ENCODE peak calls at places on chromosome 6, in nine cellular contexts. U is NCI-H1092 treated with DMSO at 0.1 percent for 48 hours; X is CD4-positive, CD25-positive, alpha-beta regulatory T cell; F is GM20000; W is substantia nigra; D is left lung; B is GDM1; Q is activated naive CD4-positive, alpha-beta T cell treated with anti-CD3 and anti-CD28 coated beads, Interleukin-2, amount 50 U/mL, for 72 hours; P is activated CD4-positive, CD25-positive, alpha-beta regulatory T cell. K is an unnamed sample.

GRCh38 chr6:71289039-71289801 is 609 bp downstream of the OGFRL1 start:
- DNase-seq in U (peak; percentile 3), X (no peak), F (no peak), W (no peak), D (peak; percentile 90), B (peak; percentile 20), Q (peak; percentile 35), P (no peak), K (peak; percentile 48)

GRCh38 chr6:138588805-138589434 is 89.6 kb upstream of the NHSL1 start:
- DNase-seq in U (peak; percentile 71), X (peak; percentile 19), F (peak; percentile 70), W (peak; percentile 36), D (no peak), B (peak; percentile 29), Q (peak; percentile 69), P (peak; percentile 20), K (peak; percentile 89)

GRCh38 chr6:219019-219570 is 73.2 kb upstream of the DUSP22 start:
- DNase-seq in U (no peak), X (no peak), F (no peak), W (no peak), D (no peak), B (no peak), Q (no peak), P (no peak), K (no peak)

GRCh38 chr6:1622220-1622841 is 12.6 kb downstream of the FOXC1 start:
- DNase-seq in U (no peak), X (no peak), F (no peak), W (no peak), D (no peak), B (no peak), Q (no peak), P (no peak), K (no peak)

GRCh38 chr6:14744212-14744556 is 501.7 kb upstream of the JARID2 start:
- DNase-seq in U (no peak), X (no peak), F (no peak), W (no peak), D (no peak), B (no peak), Q (no peak), P (no peak), K (no peak)

GRCh38 chr6:139290787-139291294 is 957 bp downstream of the TXLNB start:
- DNase-seq in U (no peak), X (no peak), F (peak; percentile 70), W (no peak), D (no peak), B (peak; percentile 74), Q (no peak), P (no peak), K (peak; percentile 41)

GRCh38 chr6:14731638-14732037 is 514.2 kb upstream of the JARID2 start:
- DNase-seq in U (no peak), X (no peak), F (no peak), W (no peak), D (no peak), B (no peak), Q (no peak), P (no peak), K (no peak)

GRCh38 chr6:1895721-1896120 is 286.0 kb downstream of the FOXC1 start:
- DNase-seq in U (no peak), X (no peak), F (no peak), W (no peak), D (no peak), B (no peak), Q (no peak), P (no peak), K (no peak)

GRCh38 chr6:104954091-104954797 is 2.7 kb upstream of the LIN28B start:
- DNase-seq in U (no peak), X (no peak), F (no peak), W (no peak), D (no peak), B (no peak), Q (no peak), P (no peak), K (no peak)

GRCh38 chr6:36508532-36508931 is 38.7 kb downstream of the STK38 start:
- DNase-seq in U (no peak), X (no peak), F (no peak), W (no peak), D (no peak), B (no peak), Q (no peak), P (no peak), K (no peak)

GRCh38 chr6:105257350-105257749 is 77.5 kb upstream of the POPDC3 start:
- DNase-seq in U (no peak), X (no peak), F (no peak), W (no peak), D (no peak), B (no peak), Q (no peak), P (no peak), K (no peak)

GRCh38 chr6:108896111-108896661 is 48.0 kb downstream of the ARMC2 start:
- DNase-seq in U (no peak), X (no peak), F (no peak), W (no peak), D (no peak), B (no peak), Q (no peak), P (no peak), K (peak; percentile 87)

GRCh38 chr6:2596222-2596621 is 154.5 kb downstream of the MYLK4 start:
- DNase-seq in U (no peak), X (no peak), F (no peak), W (no peak), D (peak; percentile 35), B (no peak), Q (no peak), P (no peak), K (no peak)

GRCh38 chr6:81762132-81762531 is 9.7 kb upstream of the TENT5A start:
- DNase-seq in U (no peak), X (no peak), F (no peak), W (no peak), D (no peak), B (no peak), Q (no peak), P (no peak), K (peak; percentile 71)

GRCh38 chr6:130482645-130483390 is 117.0 kb downstream of the TMEM200A start:
- DNase-seq in U (no peak), X (no peak), F (no peak), W (no peak), D (no peak), B (no peak), Q (no peak), P (no peak), K (peak; percentile 46)

GRCh38 chr6:13863699-13864155 is 49.4 kb upstream of the MCUR1 start:
- DNase-seq in U (no peak), X (no peak), F (no peak), W (no peak), D (no peak), B (no peak), Q (no peak), P (no peak), K (no peak)

K was measured in adipocyte.